ENCODE peak calls at places on chromosome 15, in five cellular contexts. X is Right ventricle myocardium superior, B is nucleus accumbens, A is foreskin fibroblast, O is ascending aorta. K is an unnamed sample.

GRCh38 chr15:69686626-69687025 is 234.0 kb downstream of the RPLP1 start:
- DNase-seq in B (no peak), X (no peak), A (no peak), O (no peak), K (no peak)

GRCh38 chr15:88648357-88649214 is 9.8 kb downstream of the ISG20 start:
- DNase-seq in X (no peak), B (no peak), O (peak), A (no peak), K (no peak)

GRCh38 chr15:99430881-99431401 is 134.8 kb upstream of the MEF2A start:
- DNase-seq in O (no peak), X (peak), B (no peak), A (no peak), K (no peak)

GRCh38 chr15:56491110-56491722 is 26.3 kb upstream of the MNS1 start:
- DNase-seq in A (peak), O (no peak), X (peak), B (no peak), K (peak)

GRCh38 chr15:25525741-25526140 is 86.9 kb upstream of the UBE3A start:
- DNase-seq in X (no peak), A (no peak), O (no peak), B (no peak), K (no peak)

GRCh38 chr15:45715528-45715927 is 80.7 kb downstream of the SQOR start:
- DNase-seq in O (no peak), B (no peak), A (no peak), X (no peak), K (no peak)

GRCh38 chr15:68658151-68658550 is 79.4 kb downstream of the CORO2B start:
- DNase-seq in B (no peak), O (no peak), X (peak), A (no peak), K (no peak)

GRCh38 chr15:96064351-96064756 is 266.1 kb upstream of the NR2F2 start:
- DNase-seq in O (no peak), B (no peak), X (no peak), A (peak), K (no peak)

GRCh38 chr15:97841558-97841957 is 118.9 kb upstream of the ARRDC4 start:
- DNase-seq in X (no peak), A (no peak), O (no peak), B (no peak), K (no peak)

K was measured in Panc1.